ENCODE peak calls at places on chromosomes 6 and 20, in ten cellular contexts. One of them, this sample, is unnamed.

GRCh38 chr20:17225891-17226409 is 890 bp upstream of the PCSK2 start:
- DNase-seq in posterior cingulate gyrus: peak
- DNase-seq in H54: no peak
- DNase-seq in iPS DF 6.9: no peak
- DNase-seq in fibroblast of lung: no peak
- DNase-seq in AG20443: no peak
- DNase-seq in iris pigment epithelial cell: no peak
- DNase-seq in GM10248: peak
- DNase-seq in AG10803: no peak
- DNase-seq in iPS-NIHi11: no peak
- DNase-seq in this sample: no peak

GRCh38 chr6:113364781-113365545 is 492.2 kb upstream of the MARCKS start:
- DNase-seq in AG10803: peak
- DNase-seq in H54: no peak
- DNase-seq in iPS-NIHi11: no peak
- DNase-seq in AG20443: no peak
- DNase-seq in posterior cingulate gyrus: no peak
- DNase-seq in iris pigment epithelial cell: peak
- DNase-seq in fibroblast of lung: peak
- DNase-seq in GM10248: no peak
- DNase-seq in iPS DF 6.9: no peak
- DNase-seq in this sample: no peak

GRCh38 chr20:58800134-58800650 is 50.5 kb downstream of the GNAS-AS1 start:
- DNase-seq in AG10803: no peak
- DNase-seq in H54: no peak
- DNase-seq in fibroblast of lung: peak
- DNase-seq in iPS DF 6.9: no peak
- DNase-seq in iris pigment epithelial cell: no peak
- DNase-seq in GM10248: no peak
- DNase-seq in iPS-NIHi11: peak
- DNase-seq in AG20443: no peak
- DNase-seq in posterior cingulate gyrus: no peak
- DNase-seq in this sample: no peak

GRCh38 chr20:58309607-58310290 is at the start of gene RAB22A:
- DNase-seq in H54: peak
- DNase-seq in AG10803: peak
- DNase-seq in GM10248: peak
- DNase-seq in fibroblast of lung: peak
- DNase-seq in AG20443: peak
- DNase-seq in iris pigment epithelial cell: peak
- DNase-seq in iPS-NIHi11: peak
- DNase-seq in iPS DF 6.9: peak
- DNase-seq in posterior cingulate gyrus: peak
- DNase-seq in this sample: peak

GRCh38 chr6:4804095-4804494 is 27.9 kb downstream of the CDYL start:
- DNase-seq in AG10803: peak
- DNase-seq in iPS-NIHi11: peak
- DNase-seq in H54: peak
- DNase-seq in posterior cingulate gyrus: no peak
- DNase-seq in GM10248: no peak
- DNase-seq in AG20443: peak
- DNase-seq in fibroblast of lung: peak
- DNase-seq in iPS DF 6.9: no peak
- DNase-seq in iris pigment epithelial cell: peak
- DNase-seq in this sample: peak

GRCh38 chr6:163790296-163790840 is 375.9 kb downstream of the QKI start:
- DNase-seq in GM10248: no peak
- DNase-seq in AG10803: peak
- DNase-seq in fibroblast of lung: peak
- DNase-seq in iris pigment epithelial cell: peak
- DNase-seq in AG20443: no peak
- DNase-seq in posterior cingulate gyrus: no peak
- DNase-seq in iPS DF 6.9: no peak
- DNase-seq in H54: no peak
- DNase-seq in iPS-NIHi11: no peak
- DNase-seq in this sample: peak

GRCh38 chr20:7703436-7703835 is 236.8 kb downstream of the HAO1 start:
- DNase-seq in iPS-NIHi11: no peak
- DNase-seq in H54: no peak
- DNase-seq in AG20443: no peak
- DNase-seq in fibroblast of lung: no peak
- DNase-seq in iPS DF 6.9: no peak
- DNase-seq in iris pigment epithelial cell: no peak
- DNase-seq in posterior cingulate gyrus: no peak
- DNase-seq in AG10803: no peak
- DNase-seq in GM10248: no peak
- DNase-seq in this sample: no peak

GRCh38 chr6:129605962-129606361 is 104.0 kb downstream of the ARHGAP18 start:
- DNase-seq in AG20443: no peak
- DNase-seq in posterior cingulate gyrus: peak
- DNase-seq in GM10248: no peak
- DNase-seq in H54: no peak
- DNase-seq in iPS-NIHi11: no peak
- DNase-seq in iPS DF 6.9: no peak
- DNase-seq in iris pigment epithelial cell: no peak
- DNase-seq in fibroblast of lung: no peak
- DNase-seq in AG10803: no peak
- DNase-seq in this sample: no peak

GRCh38 chr6:130459316-130459715 is 93.5 kb downstream of the TMEM200A start:
- DNase-seq in iris pigment epithelial cell: no peak
- DNase-seq in fibroblast of lung: peak
- DNase-seq in iPS DF 6.9: no peak
- DNase-seq in AG20443: no peak
- DNase-seq in posterior cingulate gyrus: no peak
- DNase-seq in GM10248: no peak
- DNase-seq in H54: no peak
- DNase-seq in AG10803: no peak
- DNase-seq in iPS-NIHi11: no peak
- DNase-seq in this sample: no peak

GRCh38 chr6:33692760-33693158 is 18.7 kb downstream of the UQCC2 start:
- DNase-seq in GM10248: no peak
- DNase-seq in AG10803: peak
- DNase-seq in AG20443: peak
- DNase-seq in iPS-NIHi11: no peak
- DNase-seq in H54: no peak
- DNase-seq in iPS DF 6.9: no peak
- DNase-seq in iris pigment epithelial cell: peak
- DNase-seq in fibroblast of lung: peak
- DNase-seq in posterior cingulate gyrus: no peak
- DNase-seq in this sample: no peak

GRCh38 chr6:132820629-132821381 is 6.4 kb downstream of the RPS12 start:
- DNase-seq in iris pigment epithelial cell: peak
- DNase-seq in GM10248: no peak
- DNase-seq in AG20443: peak
- DNase-seq in AG10803: no peak
- DNase-seq in H54: no peak
- DNase-seq in iPS-NIHi11: no peak
- DNase-seq in iPS DF 6.9: no peak
- DNase-seq in fibroblast of lung: peak
- DNase-seq in posterior cingulate gyrus: no peak
- DNase-seq in this sample: no peak

GRCh38 chr20:51300104-51300503 is 242.4 kb downstream of the NFATC2 start:
- DNase-seq in AG20443: no peak
- DNase-seq in posterior cingulate gyrus: no peak
- DNase-seq in iPS-NIHi11: no peak
- DNase-seq in fibroblast of lung: no peak
- DNase-seq in iPS DF 6.9: no peak
- DNase-seq in AG10803: no peak
- DNase-seq in iris pigment epithelial cell: no peak
- DNase-seq in H54: no peak
- DNase-seq in GM10248: no peak
- DNase-seq in this sample: no peak

GRCh38 chr6:33840064-33840926 is 36.5 kb upstream of the MLN start:
- DNase-seq in AG10803: peak
- DNase-seq in iPS DF 6.9: no peak
- DNase-seq in iPS-NIHi11: no peak
- DNase-seq in GM10248: peak
- DNase-seq in H54: peak
- DNase-seq in posterior cingulate gyrus: no peak
- DNase-seq in fibroblast of lung: peak
- DNase-seq in iris pigment epithelial cell: peak
- DNase-seq in AG20443: peak
- DNase-seq in this sample: peak

GRCh38 chr6:104402572-104402971 is 457.1 kb downstream of the HACE1 start:
- DNase-seq in iPS DF 6.9: no peak
- DNase-seq in posterior cingulate gyrus: no peak
- DNase-seq in GM10248: no peak
- DNase-seq in AG20443: no peak
- DNase-seq in H54: no peak
- DNase-seq in iris pigment epithelial cell: peak
- DNase-seq in AG10803: no peak
- DNase-seq in fibroblast of lung: no peak
- DNase-seq in iPS-NIHi11: no peak
- DNase-seq in this sample: no peak

GRCh38 chr6:105483492-105483891 is 80.6 kb upstream of the PREP start:
- DNase-seq in iPS-NIHi11: no peak
- DNase-seq in H54: no peak
- DNase-seq in posterior cingulate gyrus: no peak
- DNase-seq in iris pigment epithelial cell: peak
- DNase-seq in iPS DF 6.9: no peak
- DNase-seq in GM10248: no peak
- DNase-seq in fibroblast of lung: peak
- DNase-seq in AG10803: peak
- DNase-seq in AG20443: peak
- DNase-seq in this sample: peak

GRCh38 chr20:61416546-61416945 is 164.5 kb downstream of the CDH4 start:
- DNase-seq in H54: no peak
- DNase-seq in posterior cingulate gyrus: no peak
- DNase-seq in AG10803: no peak
- DNase-seq in fibroblast of lung: no peak
- DNase-seq in AG20443: no peak
- DNase-seq in iPS DF 6.9: no peak
- DNase-seq in iris pigment epithelial cell: no peak
- DNase-seq in GM10248: no peak
- DNase-seq in iPS-NIHi11: no peak
- DNase-seq in this sample: no peak

GRCh38 chr6:107657755-107658461 is 166.2 kb downstream of the SCML4 start:
- DNase-seq in fibroblast of lung: peak
- DNase-seq in iris pigment epithelial cell: peak
- DNase-seq in posterior cingulate gyrus: no peak
- DNase-seq in iPS-NIHi11: no peak
- DNase-seq in AG20443: no peak
- DNase-seq in GM10248: peak
- DNase-seq in iPS DF 6.9: no peak
- DNase-seq in AG10803: no peak
- DNase-seq in H54: peak
- DNase-seq in this sample: peak

GRCh38 chr6:45436544-45437440 is 59.1 kb upstream of the SUPT3H start:
- DNase-seq in iPS-NIHi11: no peak
- DNase-seq in fibroblast of lung: peak
- DNase-seq in AG20443: peak
- DNase-seq in GM10248: peak
- DNase-seq in H54: no peak
- DNase-seq in posterior cingulate gyrus: no peak
- DNase-seq in iris pigment epithelial cell: peak
- DNase-seq in AG10803: peak
- DNase-seq in iPS DF 6.9: no peak
- DNase-seq in this sample: peak